ENCODE peak calls at places on chromosomes 13 and 19, in five cellular contexts. Y is stimulated activated CD8-positive, alpha-beta memory T cell treated with anti-CD3 and anti-CD28 coated beads, Interleukin-12 subunit alpha, Interleukin-12 subunit beta, amount 100 ng/mL, for 4 hours; N is KBM-7; Z is natural killer cell; Q is Daoy. W is an unnamed sample.

GRCh38 chr19:3656073-3656746 is 29.6 kb upstream of the CACTIN start:
- DNase-seq in Y (no peak), N (no peak), Z (no peak), Q (no peak), W (peak)

GRCh38 chr19:8320564-8321066 is 560 bp downstream of the NDUFA7 start:
- DNase-seq in Y (no peak), N (peak), Z (no peak), Q (no peak), W (no peak)

GRCh38 chr19:46537136-46538097 is 41.8 kb upstream of the PNMA8B start:
- DNase-seq in Y (peak), N (peak), Z (peak), Q (peak), W (no peak)

GRCh38 chr13:41178040-41178439 is 16.3 kb downstream of the KBTBD7 start:
- DNase-seq in Y (no peak), N (no peak), Z (no peak), Q (no peak), W (peak)

GRCh38 chr19:40213251-40213793 is 4.9 kb downstream of the TTC9B start:
- DNase-seq in Y (no peak), N (no peak), Z (no peak), Q (no peak), W (no peak)

GRCh38 chr19:39008137-39008536 is 24.2 kb downstream of the FBXO27 start:
- DNase-seq in Y (no peak), N (no peak), Z (no peak), Q (no peak), W (no peak)

GRCh38 chr13:41418751-41419150 is 38.6 kb upstream of the RGCC start:
- DNase-seq in Y (no peak), N (no peak), Z (no peak), Q (no peak), W (no peak)

GRCh38 chr13:91247768-91248167 is 99.7 kb upstream of the MIR17HG start:
- DNase-seq in Y (no peak), N (peak), Z (no peak), Q (no peak), W (no peak)

GRCh38 chr19:5452594-5453565 is 2.3 kb upstream of the ZNRF4 start:
- DNase-seq in Y (no peak), N (peak), Z (no peak), Q (peak), W (peak)

GRCh38 chr19:12913011-12913561 is 6.0 kb downstream of the SYCE2 start:
- DNase-seq in Y (no peak), N (peak), Z (no peak), Q (no peak), W (no peak)

GRCh38 chr19:29967623-29968022 is 25.6 kb downstream of the URI1 start:
- DNase-seq in Y (no peak), N (peak), Z (no peak), Q (no peak), W (peak)

GRCh38 chr19:29714953-29715694 is at the start of gene C19orf12:
- DNase-seq in Y (peak), N (peak), Z (peak), Q (peak), W (peak)

GRCh38 chr13:74134777-74135305 is 637 bp upstream of the KLF12 start:
- DNase-seq in Y (peak), N (peak), Z (peak), Q (peak), W (peak)

GRCh38 chr13:94660695-94661324 is 51.5 kb downstream of the SOX21 start:
- DNase-seq in Y (no peak), N (peak), Z (no peak), Q (no peak), W (no peak)

GRCh38 chr19:6446452-6446851 is 12.9 kb upstream of the SLC25A41 start:
- DNase-seq in Y (no peak), N (no peak), Z (no peak), Q (no peak), W (no peak)

GRCh38 chr19:49570138-49570856 is 10.1 kb downstream of the NOSIP start:
- DNase-seq in Y (no peak), N (peak), Z (peak), Q (peak), W (peak)

GRCh38 chr19:2381151-2381822 is 21.2 kb downstream of the TMPRSS9 start:
- DNase-seq in Y (no peak), N (no peak), Z (no peak), Q (no peak), W (no peak)

GRCh38 chr13:27968316-27969072 is 621 bp downstream of the CDX2 start:
- DNase-seq in Y (no peak), N (peak), Z (no peak), Q (peak), W (no peak)

GRCh38 chr19:55005684-55006488 is 32.2 kb downstream of the GP6 start:
- DNase-seq in Y (peak), N (peak), Z (peak), Q (peak), W (peak)

GRCh38 chr13:66489586-66489985 is 740.5 kb downstream of the PCDH9 start:
- DNase-seq in Y (no peak), N (no peak), Z (no peak), Q (no peak), W (no peak)

GRCh38 chr13:19818223-19818842 is 35.6 kb upstream of the PSPC1 start:
- DNase-seq in Y (no peak), N (no peak), Z (peak), Q (peak), W (no peak)

GRCh38 chr13:39616087-39616694 is 13.2 kb upstream of the LHFPL6 start:
- DNase-seq in Y (no peak), N (peak), Z (no peak), Q (peak), W (no peak)

GRCh38 chr13:71860547-71861131 is 6.4 kb downstream of the DACH1 start:
- DNase-seq in Y (no peak), N (no peak), Z (no peak), Q (no peak), W (no peak)

GRCh38 chr13:59012731-59013130 is 1151.0 kb downstream of the DIAPH3 start:
- DNase-seq in Y (no peak), N (no peak), Z (no peak), Q (no peak), W (no peak)

GRCh38 chr13:19713186-19713965 is 69.4 kb downstream of the PSPC1 start:
- DNase-seq in Y (no peak), N (no peak), Z (no peak), Q (peak), W (no peak)

GRCh38 chr13:79522583-79522982 is 41.6 kb downstream of the NDFIP2 start:
- DNase-seq in Y (no peak), N (peak), Z (no peak), Q (peak), W (peak)

GRCh38 chr19:47686679-47687450 is 26.4 kb upstream of the EHD2 start:
- DNase-seq in Y (no peak), N (no peak), Z (no peak), Q (no peak), W (no peak)

GRCh38 chr19:56119585-56119978 is 1.5 kb downstream of the ZNF787 start:
- DNase-seq in Y (no peak), N (no peak), Z (no peak), Q (peak), W (peak)

GRCh38 chr13:41107104-41107571 is 25.5 kb downstream of the KBTBD6 start:
- DNase-seq in Y (no peak), N (no peak), Z (no peak), Q (no peak), W (no peak)

GRCh38 chr13:103195762-103196161 is 129.5 kb upstream of the SLC10A2 start:
- DNase-seq in Y (no peak), N (no peak), Z (no peak), Q (no peak), W (no peak)

GRCh38 chr13:97125810-97126738 is 96.1 kb upstream of the MBNL2 start:
- DNase-seq in Y (no peak), N (no peak), Z (no peak), Q (peak), W (peak)

GRCh38 chr13:48586591-48587103 is 53.8 kb upstream of the RCBTB2 start:
- DNase-seq in Y (no peak), N (no peak), Z (no peak), Q (peak), W (peak)

GRCh38 chr19:12789904-12790619 is 1.2 kb upstream of the JUNB start:
- DNase-seq in Y (peak), N (peak), Z (peak), Q (peak), W (peak)

GRCh38 chr19:38483016-38483630 is 49.6 kb downstream of the RYR1 start:
- DNase-seq in Y (no peak), N (no peak), Z (no peak), Q (no peak), W (no peak)